ENCODE peak calls at places on chromosomes 12 and 14, in five cellular contexts. D is heart left ventricle, Z is thyroid gland, T is HepG2, X is transverse colon. P is an unnamed sample.
A peak's percentile ranks its signal among the peaks of the same experiment; 100 is the strongest.

GRCh38 chr12:53295070-53295890 is at the start of gene PFDN5:
- DNase-seq in D (peak; percentile 90), X (peak; percentile 92), T (peak; percentile 84), Z (peak; percentile 90), P (peak; percentile 89)

GRCh38 chr12:70664463-70664862 is 27.2 kb upstream of the PTPRB start:
- DNase-seq in X (no peak), Z (no peak), D (peak; percentile 11), T (no peak), P (no peak)

GRCh38 chr12:122740351-122740750 is 9.7 kb upstream of the HCAR1 start:
- DNase-seq in D (no peak), X (no peak), T (no peak), Z (no peak), P (no peak)

GRCh38 chr12:53169644-53170043 is 10.9 kb upstream of the ZNF740 start:
- DNase-seq in Z (no peak), T (no peak), D (no peak), X (no peak), P (no peak)

GRCh38 chr12:69630191-69630590 is 19.5 kb upstream of the LRRC10 start:
- DNase-seq in D (no peak), Z (no peak), T (peak; percentile 46), X (no peak), P (no peak)

GRCh38 chr12:62259311-62259992 is 752 bp upstream of the USP15 start:
- DNase-seq in X (peak; percentile 10), D (peak; percentile 9), Z (peak; percentile 3), T (peak; percentile 37), P (no peak)

GRCh38 chr12:31915442-31915841 is 43.8 kb upstream of the RESF1 start:
- DNase-seq in Z (no peak), D (no peak), T (no peak), X (no peak), P (no peak)

GRCh38 chr14:94129758-94130414 is 482 bp upstream of the IFI27L2 start:
- DNase-seq in T (no peak), X (no peak), D (peak; percentile 62), Z (peak; percentile 25), P (peak; percentile 67)

GRCh38 chr14:44782775-44783238 is 178.9 kb downstream of the KLHL28 start:
- DNase-seq in X (no peak), D (no peak), T (no peak), Z (no peak), P (no peak)

GRCh38 chr12:80701388-80701787 is 6.0 kb upstream of the MYF6 start:
- DNase-seq in X (no peak), D (no peak), Z (no peak), T (no peak), P (no peak)

GRCh38 chr14:61602733-61603077 is 92.6 kb upstream of the HIF1A start:
- DNase-seq in X (no peak), T (peak; percentile 79), Z (no peak), D (no peak), P (no peak)

GRCh38 chr14:59208224-59208814 is 19.9 kb downstream of the DAAM1 start:
- DNase-seq in T (no peak), X (no peak), Z (no peak), D (no peak), P (no peak)

GRCh38 chr12:116366456-116366776 is 88.9 kb upstream of the MED13L start:
- DNase-seq in Z (peak; percentile 45), X (no peak), D (no peak), T (no peak), P (no peak)

GRCh38 chr14:52026921-52027320 is 37.6 kb downstream of the RTRAF start:
- DNase-seq in D (peak; percentile 40), X (no peak), Z (no peak), T (no peak), P (no peak)

GRCh38 chr14:92993302-92993701 is 70.4 kb downstream of the CHGA start:
- DNase-seq in X (no peak), T (peak; percentile 77), D (peak; percentile 59), Z (no peak), P (no peak)

GRCh38 chr14:61335876-61336275 is 14.5 kb downstream of the PRKCH start:
- DNase-seq in D (no peak), T (no peak), Z (no peak), X (no peak), P (no peak)

GRCh38 chr14:24425704-24426103 is 3.8 kb downstream of the CBLN3 start:
- DNase-seq in T (peak; percentile 63), Z (no peak), X (no peak), D (no peak), P (peak; percentile 22)

GRCh38 chr14:81728447-81728846 is 194.8 kb upstream of the SEL1L start:
- DNase-seq in Z (no peak), T (no peak), D (no peak), X (no peak), P (no peak)

GRCh38 chr12:128817115-128818015 is 6.4 kb downstream of the SLC15A4 start:
- DNase-seq in X (peak; percentile 43), Z (peak; percentile 83), T (no peak), D (peak; percentile 69), P (peak; percentile 31)

GRCh38 chr14:105484069-105484996 is 2.4 kb upstream of the CRIP1 start:
- DNase-seq in X (no peak), D (peak; percentile 70), T (no peak), Z (no peak), P (peak; percentile 68)

GRCh38 chr12:67269632-67270578 is 747 bp downstream of the CAND1 start:
- DNase-seq in T (peak; percentile 15), X (peak; percentile 54), Z (peak; percentile 53), D (peak; percentile 42), P (peak; percentile 54)
- TF ChIP-seq POLR2A in T (no peak), X (peak; percentile 75), Z (no peak), D (peak; percentile 19), P (peak; percentile 54)

GRCh38 chr12:9127936-9128663 is 12.4 kb upstream of the A2M start:
- DNase-seq in T (no peak), Z (no peak), X (no peak), D (no peak), P (no peak)

GRCh38 chr12:9130244-9130643 is 14.5 kb upstream of the A2M start:
- DNase-seq in X (no peak), D (no peak), Z (no peak), T (no peak), P (no peak)

GRCh38 chr12:9123741-9124140 is 8.0 kb upstream of the A2M start:
- DNase-seq in Z (no peak), T (no peak), D (no peak), X (no peak), P (no peak)

GRCh38 chr12:9124346-9125031 is 8.8 kb upstream of the A2M start:
- DNase-seq in Z (no peak), X (no peak), T (no peak), D (no peak), P (no peak)

DNA sequence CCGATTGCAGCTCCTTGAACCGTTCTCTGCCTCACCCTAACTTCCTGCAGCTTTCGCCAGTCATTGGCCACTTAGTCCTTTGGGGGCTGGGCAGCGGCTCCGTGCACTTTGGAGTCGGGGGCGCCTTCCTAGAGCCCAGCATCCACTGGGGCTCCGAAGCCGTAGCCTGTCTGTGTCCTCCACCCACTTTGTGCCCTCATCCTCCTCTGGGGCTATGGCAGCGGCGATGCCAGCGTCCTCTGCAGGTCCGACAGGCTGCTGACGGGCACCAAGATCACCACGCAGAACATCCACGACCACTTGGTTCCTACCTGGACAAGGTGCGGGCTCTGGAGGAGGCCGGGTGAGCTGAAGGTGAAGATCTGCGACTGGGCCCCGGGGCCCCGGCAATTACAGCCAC is 11.8 kb upstream of the A2M start:
- DNase-seq in T (no peak), D (no peak), X (no peak), Z (no peak), P (no peak)
- H3K27me3 ChIP-seq in T (no peaks in the 10 kb centered on the region), D (no peaks in the 10 kb centered on the region), X (no peaks in the 10 kb centered on the region), Z (no peaks in the 10 kb centered on the region), P (no peaks in the 10 kb centered on the region)

GRCh38 chr14:67221982-67222328 is 19.3 kb upstream of the PALS1 start:
- DNase-seq in Z (no peak), D (no peak), T (no peak), X (no peak), P (no peak)

GRCh38 chr14:67218126-67218525 is 23.1 kb upstream of the PALS1 start:
- DNase-seq in T (no peak), X (no peak), D (no peak), Z (no peak), P (no peak)

GRCh38 chr14:67221248-67221981 is 19.8 kb upstream of the PALS1 start:
- DNase-seq in D (no peak), X (peak; percentile 41), Z (no peak), T (no peak), P (no peak)
- TF ChIP-seq POLR2A in D (no peak), X (no peak), Z (no peak), T (no peak), P (no peak)

DNA sequence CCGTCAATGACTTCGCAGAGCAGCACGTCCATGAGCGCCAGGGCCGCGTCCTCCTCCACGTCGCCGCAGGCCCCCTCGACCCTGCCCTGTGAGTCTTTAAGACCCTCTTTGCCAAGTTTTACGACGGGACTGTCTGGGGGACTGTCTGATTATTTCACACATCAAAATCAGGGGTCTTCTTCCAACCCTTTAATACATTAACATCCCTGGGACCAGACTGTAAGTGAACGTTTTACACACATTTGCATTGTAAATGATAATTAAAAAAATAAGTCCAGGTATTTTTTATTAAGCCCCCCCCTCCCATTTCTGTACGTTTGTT is 1.9 kb downstream of the FOXG1 start:
- DNase-seq in D (no peak), T (no peak), X (no peak), Z (no peak), P (no peak)
- H3K27me3 ChIP-seq in D (peaks cover 45% of the 10 kb centered on the region), T (peaks cover 17% of the 10 kb centered on the region), X (peaks cover 96% of the 10 kb centered on the region), Z (peaks cover 67% of the 10 kb centered on the region), P (peaks cover 30% of the 10 kb centered on the region)

DNA sequence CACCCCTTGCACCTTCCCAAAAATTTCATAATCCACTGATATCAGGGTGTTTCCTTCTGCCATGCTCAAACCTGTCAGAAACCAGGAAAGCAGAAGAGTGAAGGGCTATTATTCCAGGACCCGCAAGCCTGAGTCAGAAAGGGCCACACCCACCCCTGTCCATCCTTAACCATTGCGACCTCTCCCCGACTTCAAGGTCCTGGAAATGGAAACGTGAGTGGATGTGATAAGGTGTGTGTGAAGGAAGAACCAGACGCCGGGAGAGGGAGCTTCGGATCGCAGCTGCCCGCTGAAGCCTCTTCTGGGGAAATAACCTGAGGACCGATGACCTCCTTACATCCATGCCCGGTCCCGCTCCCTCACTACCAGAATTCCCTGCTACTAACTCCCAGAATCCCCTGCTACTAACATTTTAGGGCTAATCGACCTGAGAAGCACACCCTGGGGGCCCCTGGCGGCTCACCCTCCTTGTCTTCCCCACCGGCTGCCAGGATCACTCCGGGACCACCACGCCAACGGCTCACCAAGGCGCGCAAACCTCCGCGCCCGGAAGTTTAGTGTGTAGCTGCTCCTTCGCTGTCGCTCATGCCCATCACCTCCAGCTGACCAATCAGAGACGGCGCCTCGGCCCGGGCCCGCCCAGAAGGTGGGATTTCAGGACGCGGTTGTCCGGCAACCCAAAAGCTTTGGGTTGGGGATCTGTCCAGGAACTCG is at the start of gene ACYP1:
- DNase-seq in Z (peak; percentile 92), T (peak; percentile 82), D (peak; percentile 91), X (peak; percentile 96), P (peak; percentile 97)
- TF ChIP-seq POLR2A in Z (no peak), T (no peak), D (no peak), X (peak; percentile 57), P (peak; percentile 45)

GRCh38 chr14:78968249-78968648 is 798.1 kb downstream of the NRXN3 start:
- DNase-seq in D (no peak), Z (no peak), T (no peak), X (no peak), P (no peak)
- H3K27me3 ChIP-seq in D (no peaks in the 10 kb centered on the region), Z (no peaks in the 10 kb centered on the region), T (no peaks in the 10 kb centered on the region), X (no peaks in the 10 kb centered on the region), P (no peaks in the 10 kb centered on the region)

P was measured in uterus.